ENCODE peak calls at places on chromosomes 6 and 20, in nine cellular contexts. One of them, this sample, is unnamed.

GRCh38 chr6:111469543-111469942 is 13.5 kb downstream of the REV3L start:
- DNase-seq in CD8-positive, alpha-beta T cell: no peak
- DNase-seq in prostate gland: no peak
- DNase-seq in AG10803: no peak
- DNase-seq in HL-60: no peak
- DNase-seq in bronchial epithelial cell: no peak
- DNase-seq in tibial nerve: no peak
- DNase-seq in stomach: no peak
- DNase-seq in A549: no peak
- DNase-seq in this sample: no peak

GRCh38 chr20:38504368-38505090 is 31.9 kb downstream of the RALGAPB start:
- DNase-seq in AG10803: no peak
- DNase-seq in bronchial epithelial cell: no peak
- DNase-seq in stomach: no peak
- DNase-seq in CD8-positive, alpha-beta T cell: no peak
- DNase-seq in tibial nerve: no peak
- DNase-seq in A549: no peak
- DNase-seq in HL-60: no peak
- DNase-seq in prostate gland: no peak
- DNase-seq in this sample: no peak

GRCh38 chr6:84897874-84898635 is 133.7 kb upstream of the TBX18 start:
- DNase-seq in A549: peak
- DNase-seq in AG10803: peak
- DNase-seq in stomach: no peak
- DNase-seq in tibial nerve: no peak
- DNase-seq in prostate gland: no peak
- DNase-seq in HL-60: no peak
- DNase-seq in bronchial epithelial cell: peak
- DNase-seq in CD8-positive, alpha-beta T cell: no peak
- DNase-seq in this sample: no peak

GRCh38 chr6:1797801-1798200 is 188.1 kb downstream of the FOXC1 start:
- DNase-seq in A549: no peak
- DNase-seq in stomach: no peak
- DNase-seq in AG10803: peak
- DNase-seq in CD8-positive, alpha-beta T cell: no peak
- DNase-seq in prostate gland: no peak
- DNase-seq in bronchial epithelial cell: peak
- DNase-seq in tibial nerve: no peak
- DNase-seq in HL-60: no peak
- DNase-seq in this sample: no peak

GRCh38 chr6:157597461-157598312 is 216.7 kb downstream of the ZDHHC14 start:
- DNase-seq in bronchial epithelial cell: peak
- DNase-seq in HL-60: peak
- DNase-seq in stomach: peak
- DNase-seq in A549: peak
- DNase-seq in AG10803: peak
- DNase-seq in tibial nerve: peak
- DNase-seq in CD8-positive, alpha-beta T cell: peak
- DNase-seq in prostate gland: peak
- DNase-seq in this sample: peak

GRCh38 chr6:41931792-41932191 is 9.8 kb downstream of the CCND3 start:
- DNase-seq in AG10803: no peak
- DNase-seq in bronchial epithelial cell: no peak
- DNase-seq in CD8-positive, alpha-beta T cell: no peak
- DNase-seq in HL-60: no peak
- DNase-seq in A549: no peak
- DNase-seq in stomach: no peak
- DNase-seq in prostate gland: no peak
- DNase-seq in tibial nerve: no peak
- DNase-seq in this sample: no peak

GRCh38 chr20:10649080-10649816 is 24.6 kb downstream of the JAG1 start:
- DNase-seq in CD8-positive, alpha-beta T cell: no peak
- DNase-seq in AG10803: no peak
- DNase-seq in prostate gland: no peak
- DNase-seq in bronchial epithelial cell: no peak
- DNase-seq in A549: no peak
- DNase-seq in tibial nerve: no peak
- DNase-seq in stomach: no peak
- DNase-seq in HL-60: no peak
- DNase-seq in this sample: no peak

GRCh38 chr6:157804448-157805327 is 18.4 kb upstream of the SNX9 start:
- DNase-seq in bronchial epithelial cell: no peak
- DNase-seq in AG10803: no peak
- DNase-seq in HL-60: no peak
- DNase-seq in prostate gland: no peak
- DNase-seq in tibial nerve: no peak
- DNase-seq in CD8-positive, alpha-beta T cell: no peak
- DNase-seq in stomach: no peak
- DNase-seq in A549: no peak
- DNase-seq in this sample: no peak

GRCh38 chr6:165844801-165845364 is 181.8 kb upstream of the PDE10A start:
- DNase-seq in AG10803: no peak
- DNase-seq in bronchial epithelial cell: no peak
- DNase-seq in A549: no peak
- DNase-seq in CD8-positive, alpha-beta T cell: no peak
- DNase-seq in stomach: no peak
- DNase-seq in tibial nerve: no peak
- DNase-seq in HL-60: no peak
- DNase-seq in prostate gland: no peak
- DNase-seq in this sample: no peak

GRCh38 chr6:169984181-169985120 is 233.0 kb downstream of the ERMARD start:
- DNase-seq in tibial nerve: no peak
- DNase-seq in stomach: peak
- DNase-seq in HL-60: no peak
- DNase-seq in prostate gland: no peak
- DNase-seq in bronchial epithelial cell: no peak
- DNase-seq in CD8-positive, alpha-beta T cell: no peak
- DNase-seq in AG10803: no peak
- DNase-seq in A549: no peak
- DNase-seq in this sample: no peak

GRCh38 chr6:158655569-158656450 is 6.0 kb downstream of the SYTL3 start:
- DNase-seq in AG10803: no peak
- DNase-seq in HL-60: no peak
- DNase-seq in tibial nerve: no peak
- DNase-seq in stomach: no peak
- DNase-seq in CD8-positive, alpha-beta T cell: no peak
- DNase-seq in bronchial epithelial cell: no peak
- DNase-seq in A549: no peak
- DNase-seq in prostate gland: no peak
- DNase-seq in this sample: no peak

GRCh38 chr20:63679799-63680305 is 16.6 kb upstream of the TNFRSF6B start:
- DNase-seq in HL-60: no peak
- DNase-seq in stomach: no peak
- DNase-seq in A549: no peak
- DNase-seq in prostate gland: no peak
- DNase-seq in CD8-positive, alpha-beta T cell: no peak
- DNase-seq in tibial nerve: no peak
- DNase-seq in bronchial epithelial cell: no peak
- DNase-seq in AG10803: no peak
- DNase-seq in this sample: no peak

GRCh38 chr20:23061262-23061661 is 11.8 kb upstream of the THBD start:
- DNase-seq in tibial nerve: no peak
- DNase-seq in A549: no peak
- DNase-seq in stomach: no peak
- DNase-seq in CD8-positive, alpha-beta T cell: no peak
- DNase-seq in prostate gland: no peak
- DNase-seq in bronchial epithelial cell: no peak
- DNase-seq in HL-60: no peak
- DNase-seq in AG10803: no peak
- DNase-seq in this sample: no peak

GRCh38 chr20:23062632-23063031 is 13.2 kb upstream of the THBD start:
- DNase-seq in stomach: no peak
- DNase-seq in HL-60: no peak
- DNase-seq in prostate gland: no peak
- DNase-seq in tibial nerve: no peak
- DNase-seq in A549: no peak
- DNase-seq in bronchial epithelial cell: no peak
- DNase-seq in CD8-positive, alpha-beta T cell: no peak
- DNase-seq in AG10803: no peak
- DNase-seq in this sample: no peak

GRCh38 chr20:23063573-23063972 is 14.1 kb upstream of the THBD start:
- DNase-seq in AG10803: no peak
- DNase-seq in tibial nerve: no peak
- DNase-seq in A549: no peak
- DNase-seq in stomach: no peak
- DNase-seq in bronchial epithelial cell: no peak
- DNase-seq in HL-60: no peak
- DNase-seq in CD8-positive, alpha-beta T cell: no peak
- DNase-seq in prostate gland: no peak
- DNase-seq in this sample: no peak

GRCh38 chr20:23060629-23061028 is 11.2 kb upstream of the THBD start:
- DNase-seq in stomach: no peak
- DNase-seq in AG10803: no peak
- DNase-seq in prostate gland: no peak
- DNase-seq in bronchial epithelial cell: no peak
- DNase-seq in tibial nerve: no peak
- DNase-seq in CD8-positive, alpha-beta T cell: no peak
- DNase-seq in A549: no peak
- DNase-seq in HL-60: no peak
- DNase-seq in this sample: no peak

GRCh38 chr20:23061713-23062561 is 12.5 kb upstream of the THBD start:
- DNase-seq in bronchial epithelial cell: peak
- DNase-seq in A549: peak
- DNase-seq in prostate gland: no peak
- DNase-seq in AG10803: peak
- DNase-seq in CD8-positive, alpha-beta T cell: no peak
- DNase-seq in stomach: no peak
- DNase-seq in tibial nerve: no peak
- DNase-seq in HL-60: peak
- DNase-seq in this sample: peak
- TF ChIP-seq CTCF in bronchial epithelial cell: peak
- TF ChIP-seq CTCF in A549: peak
- TF ChIP-seq CTCF in prostate gland: peak
- TF ChIP-seq CTCF in AG10803: peak
- TF ChIP-seq CTCF in CD8-positive, alpha-beta T cell: no peak
- TF ChIP-seq CTCF in stomach: no peak
- TF ChIP-seq CTCF in tibial nerve: peak
- TF ChIP-seq CTCF in HL-60: peak
- TF ChIP-seq CTCF in this sample: peak

DNA sequence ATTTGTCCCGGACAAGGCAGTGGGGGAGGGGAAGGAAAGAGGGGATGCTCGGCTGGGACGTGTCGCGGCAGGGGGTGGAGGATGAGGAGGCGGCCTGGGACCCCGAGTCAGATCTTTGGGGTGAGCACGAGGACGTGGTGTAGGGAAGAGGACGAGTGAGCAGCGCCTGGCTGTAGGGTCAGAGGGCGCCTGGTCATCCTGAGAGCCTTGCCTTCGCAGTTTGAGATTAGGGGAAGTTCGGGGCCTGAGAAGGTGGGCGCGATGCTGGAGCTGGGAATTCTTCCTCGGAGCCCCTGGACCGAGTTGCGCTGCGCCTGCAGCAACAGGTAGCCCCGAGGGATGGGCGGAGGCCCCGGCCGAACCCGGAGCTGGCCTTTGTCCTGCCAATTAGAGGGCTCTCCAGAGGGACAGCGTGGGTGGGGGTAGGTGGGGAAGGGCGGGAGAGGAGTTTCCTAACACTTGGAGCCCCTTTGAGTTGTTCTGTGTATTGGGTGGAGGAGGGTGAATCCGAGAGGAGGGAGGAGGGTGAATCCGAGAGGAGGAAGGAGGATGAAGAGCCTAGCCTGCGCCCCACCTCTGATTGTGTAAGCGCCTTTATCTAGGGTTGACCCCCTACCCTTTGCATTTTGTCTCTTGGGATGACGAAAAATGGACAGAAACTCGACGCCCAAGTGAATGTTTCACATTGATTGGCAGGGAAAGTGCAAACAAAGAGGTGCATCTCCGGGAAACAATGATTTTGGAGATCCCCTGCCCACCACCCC is 72.1 kb downstream of the SOX4 start:
- DNase-seq in prostate gland: no peak
- DNase-seq in A549: no peak
- DNase-seq in stomach: no peak
- DNase-seq in CD8-positive, alpha-beta T cell: no peak
- DNase-seq in tibial nerve: no peak
- DNase-seq in HL-60: no peak
- DNase-seq in AG10803: no peak
- DNase-seq in bronchial epithelial cell: no peak
- DNase-seq in this sample: peak
- H3K4me3 ChIP-seq in prostate gland: peak
- H3K4me3 ChIP-seq in A549: no peak
- H3K4me3 ChIP-seq in stomach: peak
- H3K4me3 ChIP-seq in CD8-positive, alpha-beta T cell: no peak
- H3K4me3 ChIP-seq in tibial nerve: peak
- H3K4me3 ChIP-seq in HL-60: no peak
- H3K4me3 ChIP-seq in AG10803: peak
- H3K4me3 ChIP-seq in bronchial epithelial cell: peak
- H3K4me3 ChIP-seq in this sample: peak

DNA sequence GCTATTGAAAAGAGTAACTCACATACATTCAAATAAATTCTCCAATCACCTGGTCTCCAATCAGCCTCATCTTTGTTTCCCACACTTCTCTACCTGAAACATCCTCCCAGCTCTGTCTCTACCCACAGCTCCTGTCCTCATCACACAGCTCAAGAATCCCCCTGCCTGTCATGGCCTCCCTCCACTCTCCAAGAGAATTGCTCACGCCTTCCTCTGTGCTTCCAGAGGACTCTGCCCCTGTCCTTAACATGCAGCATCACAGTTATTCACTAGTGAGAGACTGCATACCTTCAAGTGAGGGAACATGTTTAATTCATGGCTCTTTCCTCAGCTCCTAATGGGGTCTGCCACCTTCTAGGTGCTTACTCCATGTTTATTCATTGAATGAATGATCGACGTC is 295.9 kb downstream of the MAFB start:
- DNase-seq in HL-60: no peak
- DNase-seq in bronchial epithelial cell: no peak
- DNase-seq in tibial nerve: no peak
- DNase-seq in CD8-positive, alpha-beta T cell: no peak
- DNase-seq in A549: no peak
- DNase-seq in prostate gland: no peak
- DNase-seq in stomach: no peak
- DNase-seq in AG10803: no peak
- DNase-seq in this sample: no peak
- TF ChIP-seq CTCF in HL-60: no peak
- TF ChIP-seq CTCF in bronchial epithelial cell: no peak
- TF ChIP-seq CTCF in tibial nerve: no peak
- TF ChIP-seq CTCF in CD8-positive, alpha-beta T cell: no peak
- TF ChIP-seq CTCF in A549: no peak
- TF ChIP-seq CTCF in prostate gland: no peak
- TF ChIP-seq CTCF in stomach: no peak
- TF ChIP-seq CTCF in AG10803: no peak
- TF ChIP-seq CTCF in this sample: no peak

DNA sequence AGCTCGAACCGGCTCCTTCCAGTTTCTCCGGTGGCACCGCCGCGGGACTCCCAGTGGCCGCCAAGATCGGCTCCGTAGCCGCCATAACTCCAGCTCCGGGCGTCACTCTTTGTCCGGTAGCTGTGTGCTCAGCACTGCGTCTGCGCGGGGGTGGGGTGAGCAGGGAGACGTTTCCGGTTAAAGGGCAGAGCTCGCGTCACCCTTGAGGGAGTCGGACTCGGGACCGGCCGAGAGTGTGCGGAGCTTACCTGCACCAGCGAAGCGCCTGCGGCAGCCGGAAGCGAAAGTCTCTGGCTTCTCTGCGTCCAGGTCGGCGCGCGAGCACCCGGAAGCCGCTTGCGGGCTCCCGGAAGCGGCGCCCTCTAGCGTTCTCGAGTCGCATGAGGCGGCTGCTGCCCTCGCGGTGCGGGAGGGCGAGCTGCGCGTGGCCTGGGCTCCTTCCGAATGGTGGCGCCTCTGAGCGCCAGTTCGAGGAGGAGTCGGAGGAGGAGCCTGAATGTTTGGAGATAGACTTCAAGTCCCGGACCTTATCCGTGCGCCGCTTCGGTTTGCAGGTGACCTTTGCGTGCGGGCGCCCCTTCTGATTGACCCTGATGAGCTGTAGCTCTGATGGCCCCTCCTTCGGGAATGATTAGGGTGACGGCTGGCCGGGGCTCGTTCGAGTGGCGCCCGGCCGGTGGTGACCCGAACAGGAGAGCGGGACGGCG is at the start of gene SCAND1:
- DNase-seq in HL-60: peak
- DNase-seq in prostate gland: peak
- DNase-seq in A549: peak
- DNase-seq in AG10803: peak
- DNase-seq in stomach: peak
- DNase-seq in CD8-positive, alpha-beta T cell: peak
- DNase-seq in bronchial epithelial cell: peak
- DNase-seq in tibial nerve: peak
- DNase-seq in this sample: peak
- H3K4me3 ChIP-seq in HL-60: peak
- H3K4me3 ChIP-seq in prostate gland: peak
- H3K4me3 ChIP-seq in A549: peak
- H3K4me3 ChIP-seq in AG10803: peak
- H3K4me3 ChIP-seq in stomach: peak
- H3K4me3 ChIP-seq in CD8-positive, alpha-beta T cell: peak
- H3K4me3 ChIP-seq in bronchial epithelial cell: peak
- H3K4me3 ChIP-seq in tibial nerve: peak
- H3K4me3 ChIP-seq in this sample: peak